ENCODE peak calls at places on chromosome 2, in four cellular contexts. Z is cardiac fibroblast, C is left lung, D is tibial nerve. H is an unnamed sample.

GRCh38 chr2:10162586-10163497 is 40.3 kb downstream of the RRM2 start:
- DNase-seq in Z (no peak), C (no peak), D (no peak), H (no peak)

GRCh38 chr2:54942373-54942772 is 107.9 kb downstream of the RTN4 start:
- DNase-seq in Z (no peak), C (no peak), D (no peak), H (no peak)

GRCh38 chr2:11835403-11835802 is 89.0 kb downstream of the LPIN1 start:
- DNase-seq in Z (peak), C (no peak), D (no peak), H (no peak)

GRCh38 chr2:216624251-216624650 is 9.0 kb upstream of the IGFBP2 start:
- DNase-seq in Z (no peak), C (no peak), D (no peak), H (no peak)

GRCh38 chr2:220394433-220394832 is 767.0 kb downstream of the SLC4A3 start:
- DNase-seq in Z (peak), C (no peak), D (no peak), H (peak)

GRCh38 chr2:20561703-20562454 is 89.0 kb downstream of the HS1BP3 start:
- DNase-seq in Z (peak), C (no peak), D (no peak), H (peak)

GRCh38 chr2:45909677-45910191 is 258.3 kb downstream of the PRKCE start:
- DNase-seq in Z (no peak), C (peak), D (no peak), H (peak)

GRCh38 chr2:15299904-15300528 is 261.1 kb downstream of the NBAS start:
- DNase-seq in Z (no peak), C (no peak), D (no peak), H (no peak)

GRCh38 chr2:8892149-8892548 is 54.7 kb upstream of the KIDINS220 start:
- DNase-seq in Z (no peak), C (no peak), D (no peak), H (no peak)

GRCh38 chr2:63192169-63192888 is 141.7 kb downstream of the OTX1 start:
- DNase-seq in Z (no peak), C (no peak), D (no peak), H (no peak)

GRCh38 chr2:235803028-235803427 is 309.2 kb downstream of the AGAP1 start:
- DNase-seq in Z (peak), C (no peak), D (no peak), H (peak)

GRCh38 chr2:122157158-122157557 is 401.7 kb downstream of the TSN start:
- DNase-seq in Z (no peak), C (no peak), D (no peak), H (no peak)

GRCh38 chr2:134127496-134127895 is 126.4 kb upstream of the MGAT5 start:
- DNase-seq in Z (no peak), C (no peak), D (no peak), H (no peak)

GRCh38 chr2:9769171-9770005 is 73.9 kb upstream of the TAF1B start:
- DNase-seq in Z (no peak), C (no peak), D (peak), H (no peak)

GRCh38 chr2:38099096-38099997 is 23.4 kb upstream of the CYP1B1 start:
- DNase-seq in Z (no peak), C (no peak), D (no peak), H (no peak)
- H3K4me3 ChIP-seq in Z (no peak), C (peak), D (peak), H (no peak)

GRCh38 chr2:224938670-224939309 is 103.5 kb downstream of the DOCK10 start:
- DNase-seq in Z (peak), C (no peak), D (no peak), H (peak)
- TF ChIP-seq CTCF in Z (no peak), C (no peak), D (no peak), H (no peak)

DNA sequence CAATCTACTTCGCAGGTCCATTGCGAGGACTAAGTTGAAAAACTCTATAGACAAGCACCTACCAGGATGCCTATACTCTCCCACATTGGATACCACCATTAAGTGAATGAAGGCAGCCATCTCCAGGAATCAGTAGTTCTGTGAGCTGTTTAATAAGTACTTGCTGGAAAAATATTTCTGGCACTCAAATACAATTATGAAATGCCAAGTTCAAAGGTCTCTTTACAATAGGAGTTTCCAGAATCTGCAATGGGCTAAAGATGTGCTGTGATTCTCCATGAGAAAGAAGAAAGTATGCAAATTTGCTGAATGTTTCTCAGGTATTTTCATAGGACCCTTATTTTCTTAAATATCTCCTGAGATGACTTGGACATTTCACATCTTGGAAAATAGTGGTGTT is 103.0 kb downstream of the AP1S3 start:
- DNase-seq in Z (peak), C (no peak), D (no peak), H (no peak)
- H3K4me3 ChIP-seq in Z (no peak), C (no peak), D (no peak), H (no peak)

DNA sequence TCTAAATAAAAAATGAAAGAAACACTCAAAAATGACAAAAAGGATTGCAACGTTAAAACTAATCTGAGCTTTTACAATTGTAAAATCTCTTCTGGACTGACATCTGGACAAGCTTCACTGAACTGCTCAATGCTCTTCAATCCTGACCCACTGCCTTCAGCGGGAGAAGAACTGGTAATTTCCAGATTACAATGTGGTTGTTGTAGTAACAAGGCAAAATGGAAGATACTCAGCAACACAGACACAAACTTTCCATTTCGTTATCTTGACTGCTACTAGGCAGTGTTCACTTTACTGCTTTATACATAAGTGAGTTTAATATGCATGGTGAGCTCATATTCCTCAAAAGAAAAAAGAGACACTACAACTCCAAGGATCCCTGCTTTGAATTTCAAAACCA is 51.9 kb downstream of the GRB14 start:
- DNase-seq in Z (no peak), C (no peak), D (no peak), H (no peak)
- TF ChIP-seq CTCF in Z (no peak), C (no peak), D (no peak), H (no peak)

DNA sequence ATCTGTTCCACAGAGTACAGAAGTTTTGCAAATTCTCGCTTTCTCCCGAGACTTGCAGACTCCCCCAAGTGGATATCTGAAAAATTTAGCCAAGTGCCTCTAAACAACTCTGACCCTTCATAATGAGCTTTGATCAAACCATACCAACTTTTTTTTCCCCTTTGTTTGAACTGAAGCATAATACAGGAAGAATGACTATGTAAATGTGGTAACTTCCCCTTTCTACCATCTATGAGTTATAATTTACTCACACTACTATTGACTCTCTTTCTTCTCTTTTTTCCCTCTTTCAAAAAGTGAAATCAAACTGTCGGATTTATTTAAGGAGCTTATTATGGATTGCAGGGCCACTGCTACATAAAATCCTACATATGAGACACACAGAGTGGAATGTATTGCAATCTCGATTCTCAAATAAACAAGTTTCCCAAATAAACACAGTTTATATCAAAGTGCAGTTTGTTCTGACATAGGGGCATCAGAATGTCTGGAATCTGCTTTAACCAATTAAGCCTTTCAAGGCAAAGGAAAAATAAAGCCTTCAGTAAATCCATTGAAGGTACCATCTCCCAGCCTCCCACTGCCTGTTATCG is 1.4 kb upstream of the ZNF804A start:
- DNase-seq in Z (peak), C (no peak), D (no peak), H (peak)
- H3K4me3 ChIP-seq in Z (peak), C (peak), D (peak), H (peak)

DNA sequence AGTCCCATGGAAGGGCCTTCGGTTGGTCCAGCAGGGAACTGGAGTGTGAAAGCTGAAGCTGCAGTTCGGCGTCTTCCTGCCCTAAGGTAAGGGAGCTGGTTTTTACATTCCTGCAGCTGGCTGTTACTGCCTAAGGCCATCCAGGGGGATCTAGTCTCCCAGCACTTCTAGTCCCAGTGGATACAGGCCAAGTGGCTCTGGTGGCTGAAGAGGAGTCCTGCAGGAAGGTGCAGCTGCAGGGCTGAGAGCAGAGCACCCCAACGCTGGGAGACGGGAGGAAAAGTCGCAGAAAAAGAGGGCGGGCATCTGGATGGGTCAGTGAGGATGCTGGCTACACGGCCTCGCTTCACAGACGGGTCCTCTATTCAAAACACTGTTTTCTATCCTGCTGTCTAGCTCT is 225.0 kb upstream of the HS6ST1 start:
- DNase-seq in Z (no peak), C (no peak), D (no peak), H (no peak)
- TF ChIP-seq CTCF in Z (no peak), C (no peak), D (no peak), H (no peak)

GRCh38 chr2:121129692-121130091 is 155.3 kb downstream of the TFCP2L1 start:
- DNase-seq in Z (no peak), C (no peak), D (no peak), H (no peak)

GRCh38 chr2:121133551-121134319 is 151.3 kb downstream of the TFCP2L1 start:
- DNase-seq in Z (no peak), C (no peak), D (no peak), H (no peak)

GRCh38 chr2:121132054-121132453 is 152.9 kb downstream of the TFCP2L1 start:
- DNase-seq in Z (no peak), C (no peak), D (no peak), H (no peak)

GRCh38 chr2:121130301-121130850 is 154.6 kb downstream of the TFCP2L1 start:
- DNase-seq in Z (no peak), C (no peak), D (no peak), H (no peak)

DNA sequence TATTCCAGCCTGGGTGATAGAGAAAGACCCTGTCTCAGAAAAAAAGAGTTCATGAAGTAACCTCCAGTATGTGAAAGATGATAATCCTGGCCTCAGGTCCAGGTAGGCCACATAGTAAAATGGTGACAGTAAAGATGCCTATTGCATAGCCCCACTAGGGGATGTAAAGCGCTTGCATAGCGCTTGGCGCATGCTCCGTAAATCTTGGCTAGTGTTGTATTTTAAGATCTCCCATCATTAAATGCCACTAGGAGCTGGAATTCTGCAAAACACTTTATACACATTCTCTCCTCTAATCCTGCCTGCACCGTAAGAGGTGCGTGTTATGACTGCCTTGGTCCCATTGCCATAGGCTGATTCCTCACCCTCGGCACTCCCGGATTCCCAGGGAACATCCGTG is 153.6 kb downstream of the TFCP2L1 start:
- DNase-seq in Z (no peak), C (no peak), D (no peak), H (no peak)
- H3K4me3 ChIP-seq in Z (no peak), C (no peak), D (no peak), H (no peak)

DNA sequence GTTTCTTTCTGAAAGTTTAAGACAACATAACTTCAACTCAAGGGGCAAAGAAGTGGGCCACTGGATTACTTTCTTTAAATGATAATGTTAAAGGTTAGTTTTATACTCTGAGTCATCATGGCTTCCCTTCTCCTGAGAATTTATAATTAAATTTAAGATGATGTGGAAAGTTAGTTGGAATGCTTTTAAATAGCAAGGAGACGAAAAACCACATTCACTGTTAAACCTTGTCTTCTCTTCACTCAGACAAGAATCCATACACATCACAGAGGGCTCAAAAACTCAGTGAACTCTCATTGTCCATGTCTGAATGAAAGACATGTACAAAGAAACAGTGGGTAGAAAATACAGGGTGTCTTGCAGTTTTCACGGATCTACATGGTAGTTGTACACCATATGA is 65.6 kb downstream of the COL5A2 start:
- DNase-seq in Z (no peak), C (no peak), D (no peak), H (peak)
- TF ChIP-seq CTCF in Z (no peak), C (no peak), D (no peak), H (no peak)

DNA sequence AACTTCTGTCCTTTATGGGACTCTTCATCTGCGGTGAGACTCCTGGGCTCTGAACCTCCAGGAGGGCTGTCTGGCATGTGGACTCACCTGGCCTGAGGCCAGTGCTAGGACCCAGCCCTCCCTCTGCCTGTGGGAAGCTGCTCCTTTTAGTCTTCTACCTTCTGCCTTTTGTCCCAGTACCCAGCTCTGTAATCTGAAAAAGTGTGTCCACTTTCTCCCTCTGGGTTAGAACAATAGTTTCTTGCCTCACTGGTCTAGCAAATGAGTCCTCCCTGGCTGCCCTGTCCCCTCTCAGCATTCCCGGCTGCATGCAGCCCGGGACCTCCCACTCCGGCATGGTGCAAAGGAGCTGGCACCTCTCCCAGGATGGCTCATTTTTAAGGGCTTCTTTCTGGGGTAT is 25.9 kb downstream of the GKN2 start:
- DNase-seq in Z (no peak), C (no peak), D (no peak), H (peak)
- H3K4me3 ChIP-seq in Z (no peak), C (no peak), D (no peak), H (no peak)